ENCODE peak calls at places on chromosome 9, in four cellular contexts. O is mucosa of descending colon; Y is activated CD4-positive, alpha-beta memory T cell treated with anti-CD3 and anti-CD28 coated beads for 36 hours; A is uterus. G is an unnamed sample.

GRCh38 chr9:2465921-2466460 is 155.6 kb upstream of the VLDLR start:
- DNase-seq in Y (no peak), A (no peak), O (no peak), G (no peak)

GRCh38 chr9:128081052-128081451 is 13.0 kb downstream of the SLC25A25 start:
- DNase-seq in O (no peak), A (peak; percentile 80), Y (no peak), G (no peak)

GRCh38 chr9:134525841-134526797 is 115.5 kb upstream of the COL5A1 start:
- DNase-seq in Y (no peak), O (no peak), A (peak; percentile 32), G (peak; percentile 61)

GRCh38 chr9:130172858-130173461 is 756 bp downstream of the NCS1 start:
- DNase-seq in O (no peak), A (no peak), Y (peak; percentile 50), G (no peak)

GRCh38 chr9:79221084-79221483 is 350.7 kb upstream of the TLE4 start:
- DNase-seq in O (no peak), A (no peak), Y (no peak), G (no peak)

GRCh38 chr9:129548571-129549135 is 72.2 kb downstream of the C9orf50 start:
- DNase-seq in A (no peak), Y (no peak), O (no peak), G (peak; percentile 53)

GRCh38 chr9:6414291-6414690 is 1.3 kb downstream of the UHRF2 start:
- DNase-seq in Y (no peak), A (no peak), O (no peak), G (no peak)

GRCh38 chr9:109107402-109108240 is 12.1 kb downstream of the TMEM245 start:
- DNase-seq in Y (peak; percentile 28), A (peak; percentile 41), O (no peak), G (no peak)

GRCh38 chr9:115591584-115591984 is 473.6 kb upstream of the TNC start:
- DNase-seq in A (peak; percentile 82), O (no peak), Y (peak; percentile 13), G (peak; percentile 60)

GRCh38 chr9:87620727-87621322 is 105.1 kb upstream of the CTSL start:
- DNase-seq in O (no peak), Y (no peak), A (no peak), G (no peak)

GRCh38 chr9:38043931-38044623 is 24.9 kb downstream of the SHB start:
- DNase-seq in A (no peak), O (no peak), Y (no peak), G (no peak)

GRCh38 chr9:83355024-83355444 is 183.2 kb downstream of the FRMD3 start:
- DNase-seq in Y (no peak), A (no peak), O (no peak), G (no peak)

GRCh38 chr9:21348430-21348829 is 2.3 kb downstream of the IFNA6 start:
- DNase-seq in Y (no peak), O (no peak), A (no peak), G (no peak)

GRCh38 chr9:37512439-37512838 is 26.7 kb downstream of the POLR1E start:
- DNase-seq in O (no peak), A (no peak), Y (no peak), G (no peak)

GRCh38 chr9:7075154-7075553 is 317.4 kb downstream of the KDM4C start:
- DNase-seq in Y (no peak), A (no peak), O (no peak), G (no peak)

GRCh38 chr9:18384066-18384465 is 89.9 kb upstream of the ADAMTSL1 start:
- DNase-seq in O (no peak), A (no peak), Y (no peak), G (no peak)

GRCh38 chr9:75833765-75834164 is 56.7 kb upstream of the PCSK5 start:
- DNase-seq in O (no peak), A (no peak), Y (no peak), G (no peak)

GRCh38 chr9:95620296-95620695 is 103.5 kb upstream of the PTCH1 start:
- DNase-seq in O (no peak), A (no peak), Y (no peak), G (no peak)

GRCh38 chr9:110148384-110148783 is 59.6 kb downstream of the C9orf152 start:
- DNase-seq in Y (peak; percentile 86), A (no peak), O (no peak), G (no peak)

GRCh38 chr9:85900504-85901201 is 40.3 kb upstream of the NAA35 start:
- DNase-seq in Y (peak; percentile 60), A (no peak), O (no peak), G (no peak)

GRCh38 chr9:76372345-76372744 is 21.9 kb downstream of the RFK start:
- DNase-seq in A (no peak), O (no peak), Y (no peak), G (no peak)

GRCh38 chr9:101484046-101484445 is 48.5 kb upstream of the ALDOB start:
- DNase-seq in Y (no peak), O (no peak), A (no peak), G (no peak)

GRCh38 chr9:109418827-109419226 is 79.3 kb downstream of the PTPN3 start:
- DNase-seq in Y (peak; percentile 28), O (no peak), A (no peak), G (no peak)

GRCh38 chr9:131610231-131610761 is 65.0 kb downstream of the PRRT1B start:
- DNase-seq in A (peak; percentile 66), Y (no peak), O (no peak), G (peak; percentile 50)

GRCh38 chr9:13942695-13943094 is 371.2 kb downstream of the NFIB start:
- DNase-seq in O (no peak), A (peak; percentile 29), Y (peak; percentile 40), G (no peak)

GRCh38 chr9:110152704-110153374 is 55.1 kb downstream of the C9orf152 start:
- DNase-seq in Y (no peak), A (no peak), O (no peak), G (no peak)

GRCh38 chr9:91898451-91899433 is 51.3 kb downstream of the ROR2 start:
- DNase-seq in Y (no peak), A (peak; percentile 67), O (peak; percentile 60), G (no peak)

GRCh38 chr9:38208206-38208901 is 139.3 kb upstream of the SHB start:
- DNase-seq in A (no peak), Y (no peak), O (no peak), G (no peak)

GRCh38 chr9:126668058-126668457 is 54.3 kb downstream of the LMX1B start:
- DNase-seq in A (no peak), Y (no peak), O (no peak), G (no peak)

G was measured in psoas muscle.